ENCODE peak calls at places on chromosome 5, in four cellular contexts. K is prostate gland, B is ovary, Z is right lobe of liver. I is an unnamed sample. For H3K4me1, the result is how much of the 10 kb centered on the place peaks cover.

GRCh38 chr5:112957970-112958773 is 18.4 kb upstream of the DCP2 start:
- DNase-seq in Z (no peak), K (peak), B (peak), I (peak)

GRCh38 chr5:155729684-155730059 is 597.3 kb upstream of the SGCD start:
- DNase-seq in K (no peak), B (peak), Z (no peak), I (no peak)

GRCh38 chr5:1003296-1003937 is 5.2 kb upstream of the NKD2 start:
- DNase-seq in K (peak), B (peak), Z (peak), I (peak)

GRCh38 chr5:167346461-167346860 is 945.0 kb upstream of the WWC1 start:
- DNase-seq in B (no peak), K (no peak), Z (no peak), I (no peak)

GRCh38 chr5:6246820-6247437 is 131.4 kb downstream of the MED10 start:
- DNase-seq in B (no peak), Z (no peak), K (no peak), I (no peak)

GRCh38 chr5:82387041-82387818 is 109.1 kb upstream of the RPS23 start:
- DNase-seq in Z (peak), K (no peak), B (no peak), I (no peak)

GRCh38 chr5:9265391-9266287 is 280.2 kb downstream of the SEMA5A start:
- DNase-seq in K (peak), Z (no peak), B (no peak), I (no peak)

GRCh38 chr5:10354048-10354872 is 765 bp downstream of the MARCHF6 start:
- DNase-seq in Z (peak), K (peak), B (peak), I (peak)

GRCh38 chr5:100505984-100506670 is 29.0 kb upstream of the FAM174A start:
- DNase-seq in Z (no peak), K (no peak), B (no peak), I (no peak)

GRCh38 chr5:172550096-172550765 is 90.8 kb upstream of the NEURL1B start:
- DNase-seq in B (no peak), K (no peak), Z (no peak), I (no peak)

GRCh38 chr5:83099001-83099400 is 21.7 kb downstream of the XRCC4 start:
- DNase-seq in K (no peak), Z (no peak), B (no peak), I (no peak)

GRCh38 chr5:7856855-7857254 is 5.9 kb upstream of the CFAP90 start:
- DNase-seq in K (no peak), B (no peak), Z (no peak), I (no peak)

GRCh38 chr5:60668715-60669304 is 31.2 kb downstream of the DEPDC1B start:
- DNase-seq in Z (no peak), B (no peak), K (no peak), I (no peak)

GRCh38 chr5:68047035-68047434 is 168.5 kb upstream of the PIK3R1 start:
- DNase-seq in K (no peak), Z (no peak), B (no peak), I (no peak)

GRCh38 chr5:153147891-153148623 is 342.4 kb upstream of the GRIA1 start:
- DNase-seq in Z (peak), B (no peak), K (no peak), I (no peak)

GRCh38 chr5:32076699-32077695 is 97.1 kb downstream of the GOLPH3 start:
- DNase-seq in K (peak), Z (no peak), B (no peak), I (peak)

GRCh38 chr5:39173069-39173468 is 46.3 kb downstream of the FYB1 start:
- DNase-seq in B (no peak), K (no peak), Z (no peak), I (no peak)

GRCh38 chr5:41191249-41191648 is 22.1 kb downstream of the C6 start:
- DNase-seq in B (no peak), K (no peak), Z (no peak), I (no peak)

GRCh38 chr5:141349917-141350619 is at the start of gene PCDHGB1:
- DNase-seq in K (no peak), B (no peak), Z (no peak), I (no peak)

GRCh38 chr5:36279054-36279698 is 22.5 kb downstream of the RANBP3L start:
- DNase-seq in K (no peak), B (no peak), Z (no peak), I (no peak)

GRCh38 chr5:16411235-16411634 is 54.4 kb downstream of the ZNF622 start:
- DNase-seq in K (no peak), Z (no peak), B (no peak), I (no peak)

GRCh38 chr5:151697452-151697851 is 10.7 kb upstream of the SPARC start:
- DNase-seq in Z (no peak), K (no peak), B (no peak), I (no peak)

GRCh38 chr5:21774281-21774680 is 1078.9 kb downstream of the CDH12 start:
- DNase-seq in B (no peak), K (no peak), Z (no peak), I (no peak)

GRCh38 chr5:36383942-36384341 is 82.2 kb upstream of the RANBP3L start:
- DNase-seq in B (no peak), K (no peak), Z (peak), I (no peak)

GRCh38 chr5:110087829-110088228 is 398.1 kb downstream of the MAN2A1 start:
- DNase-seq in B (no peak), Z (peak), K (no peak), I (no peak)

GRCh38 chr5:62732677-62733121 is 154.1 kb downstream of the LRRC70 start:
- DNase-seq in B (no peak), Z (no peak), K (no peak), I (no peak)

GRCh38 chr5:160937570-160937969 is 85.6 kb upstream of the ATP10B start:
- DNase-seq in K (no peak), B (no peak), Z (no peak), I (peak)

GRCh38 chr5:81450940-81451339 is 57.0 kb upstream of the ACOT12 start:
- DNase-seq in K (no peak), Z (no peak), B (no peak), I (no peak)

GRCh38 chr5:173310861-173311515 is 17.2 kb downstream of the STC2 start:
- DNase-seq in Z (peak), K (no peak), B (peak), I (no peak)

GRCh38 chr5:141857226-141857625 is 21.0 kb downstream of the PCDH1 start:
- DNase-seq in Z (peak), B (no peak), K (no peak), I (no peak)

GRCh38 chr5:38443390-38443789 is 113.1 kb downstream of the LIFR start:
- DNase-seq in B (no peak), K (no peak), Z (no peak), I (no peak)

GRCh38 chr5:9589049-9589835 is 40.9 kb downstream of the TAS2R1 start:
- DNase-seq in B (no peak), Z (no peak), K (no peak), I (no peak)

GRCh38 chr5:172770675-172771438 is at the start of gene DUSP1:
- DNase-seq in K (peak), B (peak), Z (peak), I (peak)

GRCh38 chr5:31823477-31823876 is 184.5 kb downstream of the PDZD2 start:
- DNase-seq in K (no peak), B (no peak), Z (no peak), I (no peak)

GRCh38 chr5:80037366-80037765 is 2.2 kb downstream of the THBS4 start:
- DNase-seq in B (no peak), Z (no peak), K (no peak), I (no peak)

GRCh38 chr5:97101189-97101910 is 41.1 kb downstream of the LIX1 start:
- DNase-seq in Z (no peak), K (no peak), B (no peak), I (no peak)

GRCh38 chr5:151104795-151105194 is 24.0 kb upstream of the TNIP1 start:
- DNase-seq in Z (peak), K (no peak), B (peak), I (no peak)

GRCh38 chr5:3996871-3997410 is 401.3 kb downstream of the IRX1 start:
- DNase-seq in B (no peak), Z (no peak), K (no peak), I (no peak)

GRCh38 chr5:4005335-4005734 is 409.7 kb downstream of the IRX1 start:
- DNase-seq in B (no peak), K (no peak), Z (no peak), I (no peak)

GRCh38 chr5:3999929-4000328 is 404.3 kb downstream of the IRX1 start:
- DNase-seq in Z (no peak), B (no peak), K (no peak), I (no peak)

GRCh38 chr5:3997670-3998069 is 402.0 kb downstream of the IRX1 start:
- DNase-seq in Z (no peak), B (no peak), K (no peak), I (no peak)

DNA sequence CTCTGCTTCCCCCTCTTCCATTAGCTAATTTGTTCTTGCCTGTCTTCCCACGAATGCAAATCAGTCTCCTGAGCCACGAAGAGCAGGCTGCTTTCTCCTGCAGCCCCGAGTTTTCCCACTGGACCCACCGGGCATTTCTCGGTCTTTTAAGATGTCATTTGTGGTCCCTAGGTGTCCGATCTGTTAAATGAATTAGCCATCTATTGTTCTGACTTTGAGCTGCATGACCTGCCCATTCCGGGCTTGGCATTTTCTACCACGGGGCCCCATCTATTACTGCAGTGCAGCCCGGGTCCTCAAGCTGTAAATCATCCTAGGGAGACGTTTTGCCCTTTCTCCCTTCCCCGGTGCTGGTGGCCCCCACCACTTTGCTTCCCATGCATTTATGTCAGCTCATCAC is 405.3 kb downstream of the IRX1 start:
- DNase-seq in B (no peak), Z (no peak), K (no peak), I (no peak)
- H3K4me1 ChIP-seq in B (under half), Z (under half), K (under half), I (under half)

DNA sequence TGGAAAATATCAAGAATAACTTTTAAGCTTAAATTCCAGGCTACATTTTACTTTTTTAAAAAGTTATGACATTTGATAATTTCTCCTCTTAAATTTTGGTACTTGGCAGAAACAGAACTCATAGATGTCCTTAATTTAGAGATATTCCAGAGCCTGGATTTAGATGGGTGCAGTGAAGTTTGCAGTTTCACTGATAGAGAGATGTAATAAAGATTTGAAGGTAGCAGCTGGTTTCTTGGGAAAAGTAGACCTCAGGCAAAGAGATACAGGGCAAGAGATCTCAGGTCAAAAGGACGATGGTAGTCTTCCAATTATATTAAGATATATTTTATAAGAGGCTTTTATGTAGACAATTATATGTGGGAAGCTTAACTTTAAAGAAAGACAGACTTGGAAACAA is 134.6 kb downstream of the ISL1 start:
- DNase-seq in Z (no peak), B (no peak), K (no peak), I (no peak)
- TF ChIP-seq CTCF in Z (no peak), B (no peak), K (no peak), I (no peak)

GRCh38 chr5:59140133-59140532 is 557.3 kb downstream of the RAB3C start:
- DNase-seq in Z (no peak), B (no peak), K (no peak), I (no peak)
- H3K4me1 ChIP-seq in Z (under half), B (under half), K (under half), I (under half)

DNA sequence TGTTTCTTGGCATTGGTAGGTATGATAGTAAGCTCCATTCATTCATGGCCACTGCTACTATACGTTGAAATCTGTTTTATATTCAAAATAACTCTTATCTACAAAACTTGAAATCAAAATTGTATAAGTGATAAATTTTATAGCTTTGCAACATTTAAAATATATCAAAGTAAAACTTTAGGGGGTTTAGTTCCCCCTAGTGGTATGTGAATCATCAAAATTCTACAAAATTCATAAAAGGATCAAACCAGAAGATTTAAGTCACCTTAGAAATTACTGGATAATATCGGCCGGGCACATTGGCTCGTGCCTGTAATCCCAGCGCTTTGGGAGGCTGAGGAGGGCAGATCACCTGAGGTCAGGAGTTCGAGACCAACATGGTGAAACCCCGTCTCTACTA is 243.0 kb upstream of the CDH18 start:
- DNase-seq in Z (no peak), K (no peak), B (no peak), I (no peak)
- TF ChIP-seq CTCF in Z (no peak), K (no peak), B (no peak), I (no peak)

GRCh38 chr5:158947831-158948230 is 151.9 kb downstream of the EBF1 start:
- DNase-seq in Z (no peak), B (no peak), K (no peak), I (no peak)
- H3K4me1 ChIP-seq in Z (under half), B (under half), K (under half), I (under half)

DNA sequence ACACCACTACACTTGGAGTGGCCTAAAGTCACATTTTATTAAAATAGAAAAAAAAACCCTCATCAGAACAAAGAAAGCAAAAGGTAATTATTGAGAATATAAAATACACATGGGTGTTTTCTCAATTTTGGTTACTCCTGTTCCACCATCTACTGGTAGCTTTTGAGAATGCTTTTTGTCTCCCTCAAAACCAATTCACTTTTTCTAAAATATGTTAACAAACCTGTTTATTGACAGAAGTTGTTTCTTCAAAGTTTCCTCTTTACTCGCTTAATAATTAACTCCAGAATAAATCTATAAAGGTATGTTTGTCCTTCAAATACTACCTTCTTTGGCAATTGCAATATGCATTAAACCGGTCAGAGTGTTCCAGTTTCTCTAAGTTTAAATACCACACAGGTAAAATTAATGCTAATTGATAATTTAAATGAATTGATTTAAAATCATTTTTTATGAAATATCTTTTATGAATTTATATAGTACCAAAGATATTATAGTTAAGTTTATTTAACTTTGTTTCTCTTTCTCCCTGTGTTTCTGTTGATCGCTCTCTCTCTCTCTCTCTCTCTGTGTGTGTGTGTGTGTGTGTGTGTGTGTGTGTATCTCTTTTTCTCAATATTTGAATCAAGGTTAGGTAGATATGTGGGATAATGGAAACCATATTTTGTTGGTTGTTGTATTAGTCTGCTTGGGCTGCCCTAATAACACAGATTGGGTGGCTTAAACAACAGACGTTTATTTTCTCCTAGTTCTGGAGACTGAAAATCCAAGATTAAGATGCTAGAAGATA is 487.4 kb downstream of the PRDM9 start:
- DNase-seq in B (no peak), K (no peak), Z (no peak), I (no peak)
- TF ChIP-seq CTCF in B (no peak), K (peak), Z (peak), I (no peak)

GRCh38 chr5:143313298-143313852 is 90.1 kb downstream of the NR3C1 start:
- DNase-seq in K (no peak), B (no peak), Z (no peak), I (no peak)

GRCh38 chr5:143314123-143314522 is 89.4 kb downstream of the NR3C1 start:
- DNase-seq in Z (no peak), K (no peak), B (no peak), I (no peak)

GRCh38 chr5:143311428-143311827 is 92.1 kb downstream of the NR3C1 start:
- DNase-seq in K (no peak), B (no peak), Z (no peak), I (no peak)

GRCh38 chr5:143311955-143312354 is 91.5 kb downstream of the NR3C1 start:
- DNase-seq in Z (no peak), B (no peak), K (no peak), I (no peak)

DNA sequence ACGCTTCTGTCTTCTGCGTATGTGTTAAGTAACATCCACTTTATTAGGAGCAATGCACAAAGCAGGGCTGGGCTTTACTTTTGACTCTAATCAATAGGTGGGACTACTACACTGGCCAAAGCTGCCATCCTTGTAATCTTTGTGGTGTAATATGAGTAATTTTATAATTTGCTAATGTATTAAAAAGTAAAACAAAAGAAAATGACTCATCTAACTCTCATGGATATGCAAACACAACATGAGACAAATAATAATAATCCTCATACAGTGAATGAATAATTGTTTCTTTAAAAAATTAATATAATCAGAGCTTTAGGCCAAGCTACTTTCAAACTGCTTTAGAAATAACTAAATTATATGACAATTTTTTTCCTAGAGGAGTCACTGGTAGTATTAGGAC is 90.7 kb downstream of the NR3C1 start:
- DNase-seq in B (no peak), Z (no peak), K (no peak), I (no peak)
- H3K4me1 ChIP-seq in B (under half), Z (under half), K (under half), I (half or more)